ENCODE peak calls at places on chromosomes 12 and 14, in six cellular contexts. One of them, this sample, is unnamed.

GRCh38 chr14:101601603-101602465 is 40.5 kb downstream of the DIO3 start:
- DNase-seq in NCI-H2081: no peak
- DNase-seq in CD8-positive, alpha-beta T cell: peak
- DNase-seq in Kasumi-1: no peak
- DNase-seq in C1 segment of cervical spinal cord: no peak
- DNase-seq in GM20000: no peak
- DNase-seq in this sample: no peak

GRCh38 chr12:96303656-96304055 is 96.6 kb downstream of the CDK17 start:
- DNase-seq in NCI-H2081: no peak
- DNase-seq in GM20000: no peak
- DNase-seq in Kasumi-1: no peak
- DNase-seq in CD8-positive, alpha-beta T cell: no peak
- DNase-seq in C1 segment of cervical spinal cord: no peak
- DNase-seq in this sample: peak

GRCh38 chr12:96810477-96810876 is 96.6 kb upstream of the NEDD1 start:
- DNase-seq in NCI-H2081: no peak
- DNase-seq in C1 segment of cervical spinal cord: no peak
- DNase-seq in Kasumi-1: no peak
- DNase-seq in GM20000: no peak
- DNase-seq in CD8-positive, alpha-beta T cell: no peak
- DNase-seq in this sample: no peak

GRCh38 chr12:47752552-47752951 is 6.1 kb downstream of the RAPGEF3 start:
- DNase-seq in Kasumi-1: no peak
- DNase-seq in NCI-H2081: no peak
- DNase-seq in CD8-positive, alpha-beta T cell: no peak
- DNase-seq in GM20000: no peak
- DNase-seq in C1 segment of cervical spinal cord: no peak
- DNase-seq in this sample: no peak

GRCh38 chr14:75046899-75047298 is 4.4 kb downstream of the MLH3 start:
- DNase-seq in CD8-positive, alpha-beta T cell: no peak
- DNase-seq in GM20000: no peak
- DNase-seq in C1 segment of cervical spinal cord: no peak
- DNase-seq in Kasumi-1: no peak
- DNase-seq in NCI-H2081: no peak
- DNase-seq in this sample: no peak

GRCh38 chr12:117311-117710 is 50.7 kb downstream of the IQSEC3 start:
- DNase-seq in Kasumi-1: no peak
- DNase-seq in CD8-positive, alpha-beta T cell: no peak
- DNase-seq in GM20000: no peak
- DNase-seq in C1 segment of cervical spinal cord: no peak
- DNase-seq in NCI-H2081: no peak
- DNase-seq in this sample: no peak

GRCh38 chr12:128055567-128055966 is 211.4 kb upstream of the TMEM132C start:
- DNase-seq in C1 segment of cervical spinal cord: no peak
- DNase-seq in GM20000: no peak
- DNase-seq in NCI-H2081: no peak
- DNase-seq in Kasumi-1: no peak
- DNase-seq in CD8-positive, alpha-beta T cell: no peak
- DNase-seq in this sample: no peak

GRCh38 chr14:73007835-73008234 is 19.1 kb downstream of the ZFYVE1 start:
- DNase-seq in Kasumi-1: no peak
- DNase-seq in GM20000: no peak
- DNase-seq in C1 segment of cervical spinal cord: no peak
- DNase-seq in CD8-positive, alpha-beta T cell: no peak
- DNase-seq in NCI-H2081: no peak
- DNase-seq in this sample: no peak

GRCh38 chr14:61435563-61436337 is 114.4 kb downstream of the PRKCH start:
- DNase-seq in C1 segment of cervical spinal cord: no peak
- DNase-seq in CD8-positive, alpha-beta T cell: no peak
- DNase-seq in GM20000: no peak
- DNase-seq in NCI-H2081: no peak
- DNase-seq in Kasumi-1: no peak
- DNase-seq in this sample: no peak

GRCh38 chr12:54166543-54167499 is 22.0 kb downstream of the SMUG1 start:
- DNase-seq in NCI-H2081: no peak
- DNase-seq in Kasumi-1: no peak
- DNase-seq in CD8-positive, alpha-beta T cell: no peak
- DNase-seq in C1 segment of cervical spinal cord: no peak
- DNase-seq in GM20000: no peak
- DNase-seq in this sample: no peak

GRCh38 chr14:65910108-65910507 is 497.6 kb downstream of the FUT8 start:
- DNase-seq in NCI-H2081: peak
- DNase-seq in Kasumi-1: no peak
- DNase-seq in C1 segment of cervical spinal cord: peak
- DNase-seq in CD8-positive, alpha-beta T cell: no peak
- DNase-seq in GM20000: no peak
- DNase-seq in this sample: no peak

GRCh38 chr12:62434504-62435336 is 31.9 kb upstream of the MON2 start:
- DNase-seq in NCI-H2081: no peak
- DNase-seq in CD8-positive, alpha-beta T cell: peak
- DNase-seq in GM20000: no peak
- DNase-seq in Kasumi-1: peak
- DNase-seq in C1 segment of cervical spinal cord: no peak
- DNase-seq in this sample: peak

GRCh38 chr12:90773526-90773925 is 181.4 kb downstream of the CCER1 start:
- DNase-seq in C1 segment of cervical spinal cord: no peak
- DNase-seq in CD8-positive, alpha-beta T cell: no peak
- DNase-seq in NCI-H2081: no peak
- DNase-seq in GM20000: no peak
- DNase-seq in Kasumi-1: no peak
- DNase-seq in this sample: peak

This sample was measured in OCI-M1.